ENCODE peak calls at places on chromosomes 2 and 18, in seven cellular contexts. J, Z, G, C, R, V and X are unnamed samples.

GRCh38 chr2:112646791-112647720 is 1.3 kb downstream of the SLC20A1 start:
- DNase-seq in J (no peak), Z (no peak), G (no peak), C (no peak), R (peak), V (peak), X (no peak)

GRCh38 chr2:20551945-20552328 is 99.0 kb downstream of the HS1BP3 start:
- DNase-seq in J (no peak), Z (no peak), G (no peak), C (no peak), R (no peak), V (no peak), X (no peak)

GRCh38 chr18:1480309-1480708 is 575.6 kb downstream of the ADCYAP1 start:
- DNase-seq in J (no peak), Z (no peak), G (no peak), C (no peak), R (no peak), V (no peak), X (no peak)

GRCh38 chr2:18799397-18799796 is 210.0 kb upstream of the NT5C1B start:
- DNase-seq in J (no peak), Z (no peak), G (peak), C (no peak), R (no peak), V (peak), X (no peak)

GRCh38 chr2:216229488-216229887 is 120.3 kb downstream of the XRCC5 start:
- DNase-seq in J (no peak), Z (no peak), G (no peak), C (no peak), R (no peak), V (no peak), X (no peak)

GRCh38 chr2:44170337-44170736 is 1.7 kb downstream of the PPM1B start:
- DNase-seq in J (no peak), Z (no peak), G (peak), C (peak), R (no peak), V (peak), X (no peak)

GRCh38 chr2:64888591-64889309 is 100.4 kb upstream of the SLC1A4 start:
- DNase-seq in J (no peak), Z (peak), G (peak), C (no peak), R (no peak), V (peak), X (peak)

GRCh38 chr2:217650229-217650628 is 352.6 kb downstream of the TNS1 start:
- DNase-seq in J (no peak), Z (peak), G (no peak), C (no peak), R (no peak), V (no peak), X (no peak)

GRCh38 chr2:172107690-172108586 is 5.2 kb upstream of the DLX2 start:
- DNase-seq in J (no peak), Z (no peak), G (no peak), C (no peak), R (no peak), V (no peak), X (no peak)

GRCh38 chr2:112793449-112793978 is 9.2 kb upstream of the IL1A start:
- DNase-seq in J (no peak), Z (no peak), G (peak), C (no peak), R (peak), V (peak), X (peak)

GRCh38 chr2:215751200-215751910 is 262.0 kb downstream of the MREG start:
- DNase-seq in J (no peak), Z (no peak), G (peak), C (no peak), R (no peak), V (peak), X (peak)

GRCh38 chr2:96116879-96117533 is 635 bp upstream of the ADRA2B start:
- DNase-seq in J (no peak), Z (peak), G (peak), C (peak), R (peak), V (peak), X (peak)

DNA sequence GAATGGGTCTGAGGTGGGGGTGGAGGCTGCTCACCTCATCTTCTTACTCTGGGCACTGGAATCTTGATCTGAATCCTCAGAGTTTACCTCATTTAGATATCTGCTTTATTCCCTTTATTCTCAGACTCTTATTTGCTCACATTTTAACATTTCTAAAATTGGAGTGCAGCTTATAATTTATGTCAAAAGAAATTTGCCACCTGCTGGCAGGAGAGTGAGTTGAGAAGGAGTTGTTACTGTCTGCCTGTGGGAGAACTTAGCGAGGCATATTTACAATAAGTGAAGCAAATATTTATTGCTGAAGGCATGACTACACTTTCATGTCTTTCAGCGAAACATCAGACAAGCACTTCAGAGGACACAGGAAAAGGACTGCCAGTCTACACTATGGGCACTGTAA is 16.4 kb upstream of the KIAA2012 start:
- DNase-seq in J (no peak), Z (no peak), G (peak), C (peak), R (peak), V (peak), X (no peak)
- TF ChIP-seq CTCF in J (peak), Z (peak), G (peak), C (no peak), R (peak), V (peak), X (peak)

DNA sequence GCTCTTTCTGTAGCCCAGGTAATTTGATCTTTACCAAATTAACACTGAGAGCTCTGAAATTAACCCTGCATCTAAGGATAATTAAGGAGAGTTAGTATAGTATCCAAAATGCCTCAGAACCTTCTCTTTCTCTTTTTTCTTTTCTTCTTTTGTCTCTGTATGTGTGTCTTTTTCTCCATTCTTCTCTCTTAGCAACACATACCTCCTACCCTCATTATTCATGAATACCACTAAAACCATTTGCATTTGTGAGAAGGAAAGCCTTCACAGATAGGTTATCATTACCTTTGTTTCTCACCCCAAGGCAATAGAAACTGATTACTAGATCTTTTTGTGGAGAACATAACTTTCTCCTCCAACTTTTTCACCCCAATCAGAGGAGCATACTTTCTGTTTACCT is 376.5 kb upstream of the NXPH2 start:
- DNase-seq in J (no peak), Z (no peak), G (no peak), C (no peak), R (no peak), V (no peak), X (no peak)
- H3K4me3 ChIP-seq in J (no peak), Z (no peak), G (no peak), C (no peak), R (no peak), V (no peak), X (no peak)

GRCh38 chr18:68735498-68736343 is 20.8 kb upstream of the TMX3 start:
- DNase-seq in J (peak), Z (peak), G (peak), C (peak), R (peak), V (peak), X (no peak)

GRCh38 chr18:68734311-68734710 is 19.4 kb upstream of the TMX3 start:
- DNase-seq in J (no peak), Z (no peak), G (no peak), C (no peak), R (no peak), V (peak), X (no peak)

GRCh38 chr18:68738572-68738971 is 23.7 kb upstream of the TMX3 start:
- DNase-seq in J (no peak), Z (no peak), G (no peak), C (no peak), R (no peak), V (no peak), X (no peak)

GRCh38 chr18:68728301-68728700 is 13.4 kb upstream of the TMX3 start:
- DNase-seq in J (no peak), Z (no peak), G (peak), C (no peak), R (no peak), V (no peak), X (no peak)

DNA sequence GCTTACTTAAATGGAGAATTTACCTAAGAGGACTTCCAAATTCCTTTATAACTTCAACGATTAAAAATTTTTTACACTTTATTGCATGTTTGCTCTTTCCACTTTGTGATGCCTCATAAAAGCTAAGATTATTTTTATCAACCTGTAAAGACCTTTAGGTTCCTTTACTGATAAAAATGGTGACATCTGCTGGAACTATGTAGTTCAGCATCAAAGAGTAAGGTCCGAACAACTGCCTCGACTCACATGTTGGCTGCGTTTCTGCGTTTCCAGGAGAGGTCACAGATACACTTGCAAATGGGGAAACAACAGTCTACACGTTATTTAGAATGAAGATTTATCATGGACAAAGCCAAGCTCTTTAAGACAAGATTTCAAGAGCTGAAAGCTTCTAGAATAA is 18.8 kb upstream of the TMX3 start:
- DNase-seq in J (no peak), Z (no peak), G (no peak), C (no peak), R (no peak), V (peak), X (no peak)
- TF ChIP-seq CTCF in J (no peak), Z (no peak), G (no peak), C (no peak), R (no peak), V (peak), X (no peak)

GRCh38 chr2:238093181-238094140 is 6.7 kb upstream of the ESPNL start:
- DNase-seq in J (no peak), Z (no peak), G (no peak), C (no peak), R (no peak), V (no peak), X (no peak)

GRCh38 chr2:238092486-238093035 is 7.6 kb upstream of the ESPNL start:
- DNase-seq in J (no peak), Z (no peak), G (no peak), C (no peak), R (no peak), V (no peak), X (no peak)

GRCh38 chr2:238096311-238097011 is 3.7 kb upstream of the ESPNL start:
- DNase-seq in J (no peak), Z (no peak), G (no peak), C (peak), R (no peak), V (peak), X (no peak)

GRCh38 chr2:238095143-238095542 is 5.0 kb upstream of the ESPNL start:
- DNase-seq in J (no peak), Z (no peak), G (no peak), C (no peak), R (no peak), V (no peak), X (no peak)

GRCh38 chr2:238094438-238095022 is 5.6 kb upstream of the ESPNL start:
- DNase-seq in J (no peak), Z (no peak), G (no peak), C (no peak), R (no peak), V (no peak), X (no peak)
- H3K4me3 ChIP-seq in J (no peak), Z (no peak), G (no peak), C (no peak), R (no peak), V (no peak), X (no peak)